ENCODE peak calls at places on chromosome 2, in four cellular contexts. R, W, K and P are unnamed samples.
A peak's percentile ranks its signal among the peaks of the same experiment; 100 is the strongest.

GRCh38 chr2:206728277-206729199 is 10.3 kb upstream of the DYTN start:
- DNase-seq in R (no peak), W (no peak), K (no peak), P (no peak)

GRCh38 chr2:240810621-240811020 is 9.4 kb downstream of the KIF1A start:
- DNase-seq in R (no peak), W (no peak), K (no peak), P (no peak)

GRCh38 chr2:130930740-130931659 is 94.3 kb downstream of the ARHGEF4 start:
- DNase-seq in R (no peak), W (no peak), K (no peak), P (no peak)

GRCh38 chr2:185202416-185202815 is 536.2 kb upstream of the FSIP2 start:
- DNase-seq in R (no peak), W (no peak), K (no peak), P (no peak)

GRCh38 chr2:174603280-174603679 is 5.7 kb upstream of the WIPF1 start:
- DNase-seq in R (peak; percentile 79), W (peak; percentile 67), K (peak; percentile 74), P (no peak)

GRCh38 chr2:215466097-215466909 is 30.4 kb upstream of the FN1 start:
- DNase-seq in R (no peak), W (no peak), K (no peak), P (no peak)

GRCh38 chr2:38666578-38666926 is 638 bp downstream of the GALM start:
- DNase-seq in R (no peak), W (peak; percentile 42), K (peak; percentile 34), P (no peak)

GRCh38 chr2:183964565-183964964 is 633.8 kb upstream of the ZNF804A start:
- DNase-seq in R (no peak), W (no peak), K (no peak), P (no peak)

GRCh38 chr2:235827585-235827992 is 333.7 kb downstream of the AGAP1 start:
- DNase-seq in R (peak; percentile 39), W (no peak), K (no peak), P (no peak)

GRCh38 chr2:42895134-42895795 is 102.9 kb upstream of the HAAO start:
- DNase-seq in R (no peak), W (no peak), K (no peak), P (no peak)

DNA sequence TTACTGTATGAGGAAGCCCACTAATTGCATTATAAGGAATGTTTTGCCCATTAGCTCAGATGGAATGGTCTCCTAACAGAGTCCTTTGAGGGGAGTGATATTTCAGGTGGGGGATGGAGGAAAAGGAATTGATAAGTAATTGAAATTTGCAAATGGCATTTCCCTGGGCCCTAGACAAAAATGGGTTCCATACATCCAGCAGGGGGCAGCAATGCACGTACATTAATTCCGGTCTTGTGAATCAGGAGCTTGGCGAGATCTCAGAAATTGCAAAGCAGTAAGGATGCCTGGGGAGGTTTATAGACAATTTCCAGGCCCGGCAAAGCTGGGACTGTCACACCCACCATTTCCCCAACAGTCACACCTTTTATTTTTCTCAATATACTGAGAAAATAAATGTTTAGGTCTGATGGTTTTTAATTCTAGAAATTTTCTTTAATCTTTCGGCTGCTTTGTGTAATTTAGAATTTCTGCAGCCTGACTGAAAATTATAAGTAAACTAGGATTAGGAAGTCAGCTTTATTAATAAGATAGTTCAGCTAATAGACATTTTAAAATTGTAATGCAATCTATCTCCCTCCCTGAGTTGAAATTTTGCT is 122.8 kb downstream of the LYPD1 start:
- DNase-seq in R (peak; percentile 76), W (peak; percentile 75), K (peak; percentile 76), P (peak; percentile 39)
- TF ChIP-seq CTCF in R (peak; percentile 51), W (peak; percentile 61), K (peak; percentile 90), P (peak; percentile 80)

GRCh38 chr2:70959851-70960832 is 18.3 kb upstream of the ANKRD53 start:
- DNase-seq in R (no peak), W (no peak), K (no peak), P (no peak)
- TF ChIP-seq CTCF in R (no peak), W (peak; percentile 37), K (peak; percentile 68), P (no peak)

DNA sequence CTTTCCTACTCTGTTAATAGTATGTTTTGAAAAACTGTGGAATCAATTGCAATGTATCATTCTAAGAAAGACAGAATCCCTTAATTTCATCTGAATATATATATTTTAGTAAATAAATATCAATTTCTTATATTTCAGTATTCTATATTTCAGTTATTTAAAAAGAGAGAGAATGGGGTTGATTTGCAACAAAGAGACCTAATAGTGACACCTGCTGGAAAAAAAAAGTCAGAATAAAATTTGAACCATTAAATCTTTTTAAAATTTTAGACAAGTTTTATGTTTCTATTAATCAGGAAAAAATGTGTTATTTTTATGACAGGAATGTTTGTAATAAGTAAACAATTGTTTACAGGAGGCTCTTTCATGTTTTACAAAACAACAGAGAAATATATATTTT is 20.7 kb upstream of the CCNT2 start:
- DNase-seq in R (no peak), W (no peak), K (peak; percentile 26), P (no peak)
- TF ChIP-seq CTCF in R (peak; percentile 21), W (no peak), K (peak; percentile 80), P (peak; percentile 31)

GRCh38 chr2:232887171-232887850 is 17.2 kb downstream of the SNORC start:
- DNase-seq in R (no peak), W (no peak), K (no peak), P (no peak)
- TF ChIP-seq CTCF in R (no peak), W (no peak), K (peak; percentile 25), P (no peak)